ENCODE peak calls at places on chromosomes 11 and 22, in six cellular contexts. U is stimulated activated CD4-positive, alpha-beta T cell treated with anti-CD3 and anti-CD28 coated beads, Interleukin-4, amount 100 ng/mL, for 48 hours; M is GM13976; E is NCI-H446; J is NCI-H2081; S is posterior cingulate gyrus. I is an unnamed sample.

GRCh38 chr22:49703391-49703926 is 124.2 kb downstream of the BRD1 start:
- DNase-seq in U (no peak), M (no peak), E (no peak), J (no peak), S (no peak), I (no peak)

GRCh38 chr11:47189100-47189834 is 3.0 kb upstream of the PACSIN3 start:
- DNase-seq in U (no peak), M (no peak), E (no peak), J (no peak), S (no peak), I (no peak)

GRCh38 chr11:69136471-69136870 is 19.3 kb upstream of the SMIM38 start:
- DNase-seq in U (no peak), M (no peak), E (no peak), J (no peak), S (no peak), I (no peak)

GRCh38 chr11:70525466-70525865 is 127.1 kb downstream of the CTTN start:
- DNase-seq in U (no peak), M (no peak), E (no peak), J (no peak), S (no peak), I (no peak)

GRCh38 chr11:25766332-25767015 is 565.5 kb upstream of the ANO3 start:
- DNase-seq in U (no peak), M (no peak), E (no peak), J (no peak), S (no peak), I (no peak)

GRCh38 chr22:38251355-38251720 is 21.5 kb downstream of the TMEM184B start:
- DNase-seq in U (no peak), M (no peak), E (no peak), J (no peak), S (no peak), I (no peak)

GRCh38 chr11:117197516-117198456 is 1.4 kb upstream of the TAGLN start:
- DNase-seq in U (no peak), M (no peak), E (no peak), J (no peak), S (no peak), I (no peak)

GRCh38 chr11:65505434-65506315 is 6.8 kb downstream of the MALAT1 start:
- DNase-seq in U (no peak), M (no peak), E (no peak), J (no peak), S (no peak), I (no peak)

GRCh38 chr11:29260939-29261705 is 755.7 kb downstream of the KCNA4 start:
- DNase-seq in U (no peak), M (no peak), E (no peak), J (no peak), S (no peak), I (no peak)

GRCh38 chr11:44527476-44527875 is 38.0 kb upstream of the CD82 start:
- DNase-seq in U (no peak), M (no peak), E (no peak), J (no peak), S (no peak), I (no peak)

GRCh38 chr11:18617688-18618340 is 16.3 kb downstream of the SPTY2D1 start:
- DNase-seq in U (no peak), M (no peak), E (no peak), J (no peak), S (no peak), I (peak)

GRCh38 chr11:117828641-117829368 is 4.3 kb upstream of the FXYD2 start:
- DNase-seq in U (peak), M (peak), E (no peak), J (no peak), S (peak), I (peak)